ENCODE peak calls at places on chromosomes 6 and 20, in eight cellular contexts. L, S, V, Q, P, M, A and C are unnamed samples.

GRCh38 chr6:137601471-137601870 is 107.3 kb upstream of the OLIG3 start:
- DNase-seq in P (no peak), M (no peak), Q (peak; percentile 5), L (no peak), A (peak; percentile 37), V (no peak), S (no peak), C (no peak)

GRCh38 chr6:170253226-170253909 is 37.5 kb downstream of the DLL1 start:
- DNase-seq in L (no peak), A (no peak), V (no peak), M (no peak), Q (no peak), P (no peak), S (no peak), C (no peak)

GRCh38 chr20:53408728-53409157 is 184.9 kb downstream of the ZNF217 start:
- DNase-seq in M (no peak), A (no peak), V (no peak), P (no peak), L (no peak), S (no peak), Q (no peak), C (no peak)

GRCh38 chr6:131828080-131828479 is 20.3 kb downstream of the ENPP1 start:
- DNase-seq in V (no peak), Q (no peak), A (no peak), P (no peak), L (no peak), S (no peak), M (no peak), C (no peak)

GRCh38 chr6:107665386-107665785 is 158.7 kb downstream of the SCML4 start:
- DNase-seq in S (no peak), A (no peak), P (no peak), Q (no peak), V (no peak), M (no peak), L (no peak), C (no peak)

GRCh38 chr6:151847064-151847463 is 39.6 kb downstream of the ESR1 start:
- DNase-seq in L (no peak), S (no peak), Q (no peak), V (no peak), M (no peak), P (no peak), A (no peak), C (no peak)

GRCh38 chr6:131627724-131628682 is at the start of gene MED23:
- DNase-seq in V (peak; percentile 89), M (peak; percentile 90), Q (peak; percentile 81), A (peak; percentile 97), L (peak; percentile 96), S (peak; percentile 95), P (peak; percentile 91), C (peak; percentile 91)

GRCh38 chr6:122878809-122879208 is 89.8 kb downstream of the SMPDL3A start:
- DNase-seq in A (peak; percentile 15), P (no peak), Q (no peak), L (no peak), M (no peak), V (no peak), S (no peak), C (no peak)

GRCh38 chr6:90444125-90444745 is 142.6 kb downstream of the MAP3K7 start:
- DNase-seq in P (no peak), A (no peak), M (no peak), L (no peak), V (no peak), Q (no peak), S (no peak), C (no peak)

GRCh38 chr20:38725458-38725958 is 1.2 kb downstream of the SLC32A1 start:
- DNase-seq in A (peak; percentile 48), L (no peak), S (no peak), P (no peak), Q (no peak), V (no peak), M (no peak), C (no peak)

GRCh38 chr6:1424306-1424927 is 35.0 kb downstream of the FOXF2 start:
- DNase-seq in L (no peak), P (no peak), A (no peak), S (no peak), Q (peak; percentile 71), V (peak; percentile 22), M (no peak), C (peak; percentile 54)

GRCh38 chr20:19775353-19776201 is 17.5 kb downstream of the RIN2 start:
- DNase-seq in V (no peak), S (no peak), M (no peak), L (no peak), Q (no peak), P (no peak), A (no peak), C (peak; percentile 58)

GRCh38 chr20:20740595-20740994 is 28.2 kb upstream of the RALGAPA2 start:
- DNase-seq in P (no peak), Q (no peak), L (no peak), A (no peak), V (no peak), M (no peak), S (no peak), C (no peak)

GRCh38 chr6:80605165-80605989 is 498.9 kb downstream of the BCKDHB start:
- DNase-seq in S (no peak), L (no peak), A (no peak), P (peak; percentile 11), V (peak; percentile 15), Q (no peak), M (no peak), C (no peak)

GRCh38 chr20:24701027-24701426 is 231.6 kb downstream of the SYNDIG1 start:
- DNase-seq in M (no peak), A (no peak), S (no peak), V (no peak), P (no peak), Q (no peak), L (no peak), C (no peak)

GRCh38 chr6:21003780-21004541 is 469.7 kb downstream of the CDKAL1 start:
- DNase-seq in A (no peak), V (peak; percentile 69), P (no peak), Q (no peak), L (no peak), S (no peak), M (no peak), C (no peak)

GRCh38 chr6:42440027-42440426 is 11.7 kb downstream of the TRERF1 start:
- DNase-seq in A (no peak), S (no peak), M (no peak), P (no peak), Q (no peak), L (no peak), V (no peak), C (peak; percentile 9)

GRCh38 chr6:33621396-33622388 is 570 bp downstream of the ITPR3 start:
- DNase-seq in M (peak; percentile 29), V (peak; percentile 57), S (peak; percentile 65), Q (peak; percentile 52), A (peak; percentile 20), L (no peak), P (peak; percentile 63), C (peak; percentile 77)

GRCh38 chr6:35078226-35078850 is 62.8 kb downstream of the TCP11 start:
- DNase-seq in A (no peak), V (no peak), L (no peak), M (no peak), S (no peak), Q (no peak), P (no peak), C (no peak)

GRCh38 chr6:15313367-15313766 is 67.5 kb downstream of the JARID2 start:
- DNase-seq in M (no peak), Q (no peak), L (no peak), A (peak; percentile 40), V (no peak), S (no peak), P (no peak), C (peak; percentile 66)

GRCh38 chr6:101668496-101668895 is 275.0 kb downstream of the GRIK2 start:
- DNase-seq in M (no peak), P (no peak), V (peak; percentile 74), Q (no peak), A (no peak), S (no peak), L (no peak), C (no peak)

GRCh38 chr6:163806761-163807499 is 392.4 kb downstream of the QKI start:
- DNase-seq in V (no peak), L (no peak), P (no peak), S (no peak), Q (no peak), M (no peak), A (no peak), C (no peak)

GRCh38 chr20:57536120-57536708 is 11.3 kb upstream of the CTCFL start:
- DNase-seq in S (no peak), V (no peak), L (no peak), Q (no peak), M (no peak), P (no peak), A (no peak), C (no peak)

GRCh38 chr6:144063246-144063743 is 32.1 kb downstream of the SF3B5 start:
- DNase-seq in L (no peak), M (no peak), S (no peak), V (no peak), Q (no peak), P (no peak), A (no peak), C (peak; percentile 38)